ENCODE peak calls at places on chromosomes 13 and 19, in four cellular contexts. O is K562, Y is GM12878, W is H1. H is an unnamed sample.

GRCh38 chr19:53981408-53981998 is 9.9 kb upstream of the CACNG6 start:
- DNase-seq in O (no peak), Y (no peak), W (peak; percentile 67), H (no peak)

GRCh38 chr13:30679483-30680330 is 55.6 kb upstream of the ALOX5AP start:
- DNase-seq in O (no peak), Y (no peak), W (no peak), H (no peak)

GRCh38 chr19:861756-862528 is 2.5 kb downstream of the CFD start:
- DNase-seq in W (peak; percentile 96), O (peak; percentile 94), Y (no peak), H (peak; percentile 63)

GRCh38 chr13:75621147-75621546 is 15.0 kb upstream of the LMO7 start:
- DNase-seq in Y (no peak), W (no peak), O (no peak), H (no peak)

GRCh38 chr13:41428155-41428554 is 29.2 kb upstream of the RGCC start:
- DNase-seq in O (no peak), W (peak; percentile 81), Y (no peak), H (no peak)

GRCh38 chr13:79448413-79448812 is 32.5 kb upstream of the NDFIP2 start:
- DNase-seq in W (no peak), O (no peak), Y (no peak), H (no peak)

GRCh38 chr13:32136716-32137115 is 105.1 kb downstream of the FRY start:
- DNase-seq in Y (no peak), W (no peak), O (no peak), H (no peak)

GRCh38 chr19:45781282-45782161 is 768 bp downstream of the DMPK start:
- DNase-seq in Y (no peak), W (no peak), O (no peak), H (no peak)

GRCh38 chr19:38310279-38310670 is 5.5 kb downstream of the YIF1B start:
- DNase-seq in Y (no peak), O (no peak), W (no peak), H (no peak)

GRCh38 chr19:751501-752341 is 809 bp downstream of the MISP start:
- DNase-seq in Y (no peak), O (peak; percentile 57), W (no peak), H (no peak)

GRCh38 chr19:7471696-7472620 is 16.9 kb downstream of the PEX11G start:
- DNase-seq in O (no peak), W (no peak), Y (no peak), H (no peak)

GRCh38 chr19:54297759-54298305 is 15.1 kb downstream of the LILRA5 start:
- DNase-seq in W (no peak), Y (no peak), O (no peak), H (peak; percentile 3)

GRCh38 chr19:55508120-55508519 is 19.9 kb downstream of the SSC5D start:
- DNase-seq in W (no peak), Y (no peak), O (no peak), H (no peak)

GRCh38 chr19:13881231-13881691 is 4.3 kb downstream of the NANOS3 start:
- DNase-seq in O (no peak), Y (no peak), W (no peak), H (no peak)

GRCh38 chr19:29630661-29631060 is 24.6 kb downstream of the POP4 start:
- DNase-seq in W (no peak), O (no peak), Y (no peak), H (no peak)

GRCh38 chr13:30487075-30487470 is 21.3 kb upstream of the HMGB1 start:
- DNase-seq in O (no peak), W (no peak), Y (no peak), H (no peak)

GRCh38 chr19:7068599-7068998 is 904 bp upstream of the ZNF557 start:
- DNase-seq in O (no peak), W (no peak), Y (no peak), H (no peak)

GRCh38 chr19:36688058-36688457 is 646 bp downstream of the ZNF567 start:
- DNase-seq in W (no peak), Y (no peak), O (no peak), H (no peak)

GRCh38 chr19:39127812-39128510 is 2.4 kb downstream of the PAK4 start:
- DNase-seq in W (no peak), Y (no peak), O (no peak), H (no peak)

GRCh38 chr13:101511766-101512165 is 59.3 kb downstream of the ITGBL1 start:
- DNase-seq in O (no peak), Y (no peak), W (no peak), H (no peak)

GRCh38 chr19:10864538-10864899 is 6.8 kb upstream of the CARM1 start:
- DNase-seq in O (peak; percentile 83), Y (no peak), W (peak; percentile 94), H (peak; percentile 56)

GRCh38 chr13:109968876-109969577 is 182.6 kb upstream of the IRS2 start:
- DNase-seq in O (no peak), Y (no peak), W (no peak), H (no peak)

GRCh38 chr19:52694921-52695320 is 39.9 kb downstream of the ZNF611 start:
- DNase-seq in Y (no peak), O (no peak), W (no peak), H (no peak)

GRCh38 chr13:21663197-21663596 is 7.7 kb upstream of the FGF9 start:
- DNase-seq in W (no peak), Y (no peak), O (no peak), H (no peak)

GRCh38 chr13:72545030-72545719 is 182.3 kb downstream of the MZT1 start:
- DNase-seq in W (no peak), Y (no peak), O (no peak), H (no peak)

GRCh38 chr19:12937243-12938053 is 961 bp upstream of the CALR start:
- DNase-seq in Y (no peak), O (no peak), W (peak; percentile 77), H (no peak)

GRCh38 chr13:102517959-102518358 is 78.8 kb upstream of the TPP2 start:
- DNase-seq in W (no peak), O (no peak), Y (no peak), H (no peak)

GRCh38 chr13:37429976-37430375 is 168.6 kb downstream of the POSTN start:
- DNase-seq in Y (no peak), O (no peak), W (no peak), H (no peak)

GRCh38 chr13:86085890-86086289 is 286.7 kb upstream of the SLITRK6 start:
- DNase-seq in O (no peak), W (no peak), Y (no peak), H (no peak)

GRCh38 chr19:51372649-51373504 is at the start of gene NKG7:
- DNase-seq in Y (peak; percentile 68), O (peak; percentile 31), W (no peak), H (no peak)

GRCh38 chr13:68708336-68708908 is 1399.2 kb upstream of the ATXN8OS start:
- DNase-seq in O (peak; percentile 56), W (no peak), Y (no peak), H (no peak)

GRCh38 chr13:73715114-73715909 is 418.9 kb downstream of the KLF12 start:
- DNase-seq in O (no peak), Y (peak; percentile 31), W (no peak), H (no peak)

GRCh38 chr19:16435999-16436650 is 35.6 kb downstream of the EPS15L1 start:
- DNase-seq in Y (no peak), O (peak; percentile 33), W (no peak), H (no peak)

DNA sequence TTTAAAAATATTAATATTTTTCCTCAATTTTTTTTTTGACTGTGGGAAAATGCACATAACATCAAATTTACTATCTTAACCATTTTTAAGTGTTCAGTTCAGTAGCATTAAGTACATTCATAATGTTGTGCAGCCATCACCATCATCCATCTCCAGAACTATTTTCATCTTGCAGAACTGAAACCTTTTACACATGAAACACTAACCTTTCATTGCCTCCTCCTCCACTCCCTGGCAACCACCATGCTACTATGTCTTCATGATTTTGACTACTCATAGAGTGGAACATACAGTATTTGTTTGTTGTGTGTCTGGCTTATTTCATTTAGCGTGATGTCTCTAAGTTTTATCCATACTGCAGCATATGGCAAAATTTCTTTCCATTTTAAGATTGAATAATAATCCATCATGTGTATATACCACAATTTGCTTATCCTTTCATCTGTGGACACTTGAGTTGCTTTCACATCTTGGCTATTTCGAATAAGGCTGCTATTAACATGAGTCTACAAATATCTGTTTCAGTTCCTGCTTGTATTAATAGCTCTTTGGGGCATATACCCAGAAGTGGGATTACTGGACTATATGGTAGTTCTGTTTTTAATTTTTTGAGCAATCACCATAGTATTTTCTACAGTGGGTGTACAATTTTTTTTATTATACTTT is 376.4 kb downstream of the MTUS2 start:
- DNase-seq in Y (peak; percentile 58), W (no peak), O (no peak), H (no peak)
- H3K4me1 ChIP-seq in Y (peaks cover 7% of the 10 kb centered on the region), W (no peaks in the 10 kb centered on the region), O (no peaks in the 10 kb centered on the region), H (no peaks in the 10 kb centered on the region)

GRCh38 chr19:41924151-41925145 is 3.8 kb downstream of the ERFL start:
- DNase-seq in W (no peak), Y (no peak), O (no peak), H (no peak)

GRCh38 chr19:41926861-41927809 is 1.1 kb downstream of the ERFL start:
- DNase-seq in W (no peak), O (no peak), Y (no peak), H (no peak)

GRCh38 chr19:41923045-41923788 is 5.0 kb downstream of the ERFL start:
- DNase-seq in O (no peak), Y (no peak), W (no peak), H (no peak)

GRCh38 chr19:41926028-41926860 is 2.0 kb downstream of the ERFL start:
- DNase-seq in W (no peak), O (no peak), Y (no peak), H (no peak)

DNA sequence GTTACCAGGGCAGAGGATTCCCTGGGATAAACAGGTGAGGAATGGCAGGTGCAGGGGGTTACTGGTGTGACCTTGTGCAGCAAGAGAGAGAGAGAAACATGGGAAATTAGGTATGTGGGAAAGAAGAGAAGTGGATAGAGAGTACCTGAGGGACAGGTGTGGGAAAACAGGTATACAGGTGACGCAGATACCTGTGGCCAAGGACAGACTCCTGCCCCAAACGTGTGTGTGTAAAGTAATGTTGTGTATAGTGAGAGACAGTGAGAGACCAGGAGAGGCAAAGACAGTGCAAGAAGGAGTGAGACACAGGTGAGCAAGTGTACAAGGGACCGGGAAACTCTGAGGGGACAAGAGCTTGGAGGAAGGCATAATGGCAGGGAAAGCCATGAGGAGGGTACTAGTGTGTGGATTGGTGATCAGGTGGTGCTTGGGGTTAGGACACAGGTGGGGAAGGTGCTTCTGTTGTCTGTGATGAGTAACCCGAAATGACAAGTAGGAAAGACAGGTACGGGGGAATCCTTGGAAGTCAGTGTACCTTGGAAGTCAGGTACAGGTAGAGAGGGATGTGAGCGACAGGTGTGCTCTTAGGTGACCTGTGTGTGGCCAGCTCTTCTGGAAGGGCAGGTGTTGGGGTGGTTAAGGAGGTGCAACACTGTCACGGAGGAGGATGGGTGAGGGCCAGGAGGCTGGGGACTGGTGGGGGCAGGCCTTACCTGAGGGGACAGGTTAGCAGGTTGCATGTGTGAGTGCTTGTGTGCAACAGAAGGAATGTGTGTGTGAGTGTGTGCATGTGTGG is 2.8 kb downstream of the ERFL start:
- DNase-seq in W (no peak), O (no peak), Y (no peak), H (no peak)
- H3K27me3 ChIP-seq in W (peaks cover 95% of the 10 kb centered on the region), O (no peaks in the 10 kb centered on the region), Y (peaks cover 10% of the 10 kb centered on the region), H (no peaks in the 10 kb centered on the region)

DNA sequence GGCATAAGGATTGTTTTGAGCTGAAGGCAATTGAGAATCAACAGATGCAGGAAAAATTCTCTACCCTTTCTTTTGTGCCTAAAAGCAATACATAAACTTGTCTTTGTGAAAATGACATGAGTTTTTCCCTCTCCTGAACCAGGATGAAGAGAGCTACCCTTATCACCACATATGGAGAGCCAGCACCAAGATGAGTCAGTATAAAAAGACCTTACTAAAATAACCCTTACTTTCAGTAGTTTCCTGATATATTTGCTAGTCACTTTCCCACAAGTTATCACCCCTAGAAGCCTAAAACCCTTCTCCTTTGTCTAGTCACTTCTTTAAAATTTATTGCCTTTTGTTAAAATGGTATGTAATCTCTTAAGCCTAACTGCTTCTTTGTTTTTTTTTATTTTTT is 61.9 kb upstream of the ANKRD10 start:
- DNase-seq in W (no peak), Y (no peak), O (no peak), H (no peak)
- TF ChIP-seq EGR1 in W (no peak), Y (no peak), O (no peak), H (no peak)

GRCh38 chr19:3162418-3163229 is 15.9 kb upstream of the S1PR4 start:
- DNase-seq in Y (no peak), O (peak; percentile 58), W (no peak), H (no peak)
- H3K4me1 ChIP-seq in Y (no peaks in the 10 kb centered on the region), O (no peaks in the 10 kb centered on the region), W (no peaks in the 10 kb centered on the region), H (peaks cover 5% of the 10 kb centered on the region)

H was measured in HCT116.